ENCODE peak calls at places on chromosome 16, in eight cellular contexts. F, Q, W, A, R, V, P and N are unnamed samples.

GRCh38 chr16:23006380-23006779 is 142.9 kb downstream of the USP31 start:
- DNase-seq in A (no peak), P (no peak), V (no peak), Q (no peak), W (no peak), R (no peak), F (no peak), N (no peak)

GRCh38 chr16:2776500-2777139 is 460 bp downstream of the ELOB start:
- DNase-seq in F (no peak), V (no peak), A (peak), R (no peak), Q (no peak), P (no peak), W (no peak), N (no peak)

GRCh38 chr16:49700222-49700927 is 155.5 kb downstream of the ZNF423 start:
- DNase-seq in R (no peak), W (peak), F (no peak), Q (no peak), P (no peak), V (peak), A (no peak), N (no peak)

GRCh38 chr16:278863-279366 is 1.5 kb upstream of the ARHGDIG start:
- DNase-seq in W (peak), A (peak), V (no peak), Q (no peak), R (peak), F (no peak), P (no peak), N (no peak)

GRCh38 chr16:1865902-1866690 is 5.9 kb downstream of the MEIOB start:
- DNase-seq in R (no peak), P (no peak), A (no peak), Q (no peak), W (no peak), V (peak), F (no peak), N (no peak)

GRCh38 chr16:31082368-31083045 is 6.2 kb downstream of the PRSS53 start:
- DNase-seq in P (no peak), V (no peak), W (no peak), Q (no peak), A (no peak), F (no peak), R (no peak), N (no peak)

GRCh38 chr16:11080999-11081630 is 136.8 kb downstream of the CLEC16A start:
- DNase-seq in W (no peak), A (no peak), P (no peak), F (no peak), R (no peak), Q (no peak), V (no peak), N (no peak)

GRCh38 chr16:56294599-56294998 is 103.3 kb downstream of the GNAO1 start:
- DNase-seq in Q (no peak), R (peak), A (no peak), F (no peak), W (peak), V (no peak), P (no peak), N (peak)

GRCh38 chr16:30521873-30522641 is 4.3 kb downstream of the ZNF768 start:
- DNase-seq in P (no peak), Q (no peak), R (peak), W (no peak), A (no peak), V (no peak), F (no peak), N (no peak)

GRCh38 chr16:72211085-72211484 is 39.1 kb upstream of the PMFBP1 start:
- DNase-seq in V (no peak), W (no peak), R (no peak), F (no peak), Q (no peak), A (no peak), P (no peak), N (no peak)

GRCh38 chr16:27235055-27235937 is 32.0 kb downstream of the KDM8 start:
- DNase-seq in W (peak), Q (peak), V (peak), F (peak), P (peak), A (peak), R (peak), N (peak)

GRCh38 chr16:54201200-54201599 is 85.4 kb downstream of the IRX3 start:
- DNase-seq in F (no peak), P (no peak), A (no peak), Q (no peak), V (peak), R (no peak), W (no peak), N (no peak)

GRCh38 chr16:67517178-67517492 is 11.5 kb upstream of the RIPOR1 start:
- DNase-seq in W (no peak), F (no peak), Q (no peak), V (no peak), R (no peak), P (no peak), A (no peak), N (no peak)

GRCh38 chr16:14284930-14285541 is 213.9 kb downstream of the MRTFB start:
- DNase-seq in P (peak), R (no peak), W (peak), A (peak), V (no peak), F (peak), Q (no peak), N (peak)

GRCh38 chr16:11727945-11728543 is 14.6 kb downstream of the TXNDC11 start:
- DNase-seq in V (no peak), F (no peak), A (peak), W (no peak), P (no peak), R (no peak), Q (no peak), N (no peak)

GRCh38 chr16:2006317-2006716 is 3.3 kb downstream of the ZNF598 start:
- DNase-seq in P (no peak), F (no peak), A (no peak), V (no peak), W (no peak), Q (no peak), R (no peak), N (no peak)

GRCh38 chr16:29653436-29653835 is 9.6 kb upstream of the SPN start:
- DNase-seq in A (no peak), F (no peak), V (no peak), W (no peak), Q (no peak), R (no peak), P (no peak), N (no peak)

GRCh38 chr16:2333772-2334379 is 6.7 kb downstream of the ABCA3 start:
- DNase-seq in P (no peak), F (no peak), V (peak), A (no peak), Q (no peak), R (peak), W (peak), N (no peak)

GRCh38 chr16:81499576-81500380 is 55.2 kb downstream of the CMIP start:
- DNase-seq in V (no peak), R (no peak), F (no peak), P (no peak), A (no peak), Q (no peak), W (no peak), N (no peak)

GRCh38 chr16:67767953-67768352 is 38.4 kb downstream of the RANBP10 start:
- DNase-seq in F (no peak), Q (no peak), V (no peak), P (no peak), A (no peak), R (peak), W (peak), N (peak)

GRCh38 chr16:85171809-85172464 is 59.7 kb upstream of the CIBAR2 start:
- DNase-seq in Q (no peak), P (no peak), F (no peak), R (no peak), A (no peak), V (no peak), W (no peak), N (no peak)